ENCODE peak calls at places on chromosomes 13 and 19, in four cellular contexts. N, C, D and E are unnamed samples.

GRCh38 chr19:33514885-33515485 is 6.6 kb downstream of the PEPD start:
- DNase-seq in N (peak), C (no peak), D (no peak), E (peak)

GRCh38 chr13:21894091-21894490 is 223.2 kb downstream of the FGF9 start:
- DNase-seq in N (no peak), C (no peak), D (no peak), E (no peak)

GRCh38 chr19:49113762-49114629 is at the start of gene LIN7B:
- DNase-seq in N (peak), C (peak), D (peak), E (peak)

GRCh38 chr13:41577437-41577836 is 120.1 kb downstream of the RGCC start:
- DNase-seq in N (peak), C (no peak), D (peak), E (peak)

GRCh38 chr13:113119822-113120189 is 2.8 kb upstream of the F10 start:
- DNase-seq in N (no peak), C (no peak), D (no peak), E (no peak)

GRCh38 chr19:48896191-48896720 is 2.3 kb downstream of the TULP2 start:
- DNase-seq in N (peak), C (peak), D (peak), E (peak)

GRCh38 chr13:111540486-111540885 is 220.0 kb downstream of the TEX29 start:
- DNase-seq in N (no peak), C (no peak), D (no peak), E (no peak)

GRCh38 chr19:46840157-46840942 is 10.3 kb downstream of the AP2S1 start:
- DNase-seq in N (no peak), C (no peak), D (peak), E (peak)

GRCh38 chr13:36981156-36981743 is 17.9 kb downstream of the ALG5 start:
- DNase-seq in N (no peak), C (no peak), D (peak), E (peak)

GRCh38 chr19:33819875-33820781 is 23.5 kb downstream of the KCTD15 start:
- DNase-seq in N (peak), C (peak), D (peak), E (peak)

GRCh38 chr13:21638319-21639282 is 32.3 kb upstream of the FGF9 start:
- DNase-seq in N (no peak), C (peak), D (peak), E (peak)

GRCh38 chr19:38307597-38307996 is 3.5 kb downstream of the C19orf33 start:
- DNase-seq in N (no peak), C (no peak), D (no peak), E (no peak)

GRCh38 chr13:53781941-53782340 is 753.3 kb downstream of the OLFM4 start:
- DNase-seq in N (no peak), C (no peak), D (no peak), E (no peak)

GRCh38 chr13:29453657-29454056 is 141.8 kb downstream of the SLC7A1 start:
- DNase-seq in N (no peak), C (no peak), D (no peak), E (peak)

GRCh38 chr19:29724102-29724641 is 9.1 kb upstream of the C19orf12 start:
- DNase-seq in N (no peak), C (no peak), D (peak), E (no peak)
- H3K4me3 ChIP-seq in N (peak), C (no peak), D (peak), E (peak)

DNA sequence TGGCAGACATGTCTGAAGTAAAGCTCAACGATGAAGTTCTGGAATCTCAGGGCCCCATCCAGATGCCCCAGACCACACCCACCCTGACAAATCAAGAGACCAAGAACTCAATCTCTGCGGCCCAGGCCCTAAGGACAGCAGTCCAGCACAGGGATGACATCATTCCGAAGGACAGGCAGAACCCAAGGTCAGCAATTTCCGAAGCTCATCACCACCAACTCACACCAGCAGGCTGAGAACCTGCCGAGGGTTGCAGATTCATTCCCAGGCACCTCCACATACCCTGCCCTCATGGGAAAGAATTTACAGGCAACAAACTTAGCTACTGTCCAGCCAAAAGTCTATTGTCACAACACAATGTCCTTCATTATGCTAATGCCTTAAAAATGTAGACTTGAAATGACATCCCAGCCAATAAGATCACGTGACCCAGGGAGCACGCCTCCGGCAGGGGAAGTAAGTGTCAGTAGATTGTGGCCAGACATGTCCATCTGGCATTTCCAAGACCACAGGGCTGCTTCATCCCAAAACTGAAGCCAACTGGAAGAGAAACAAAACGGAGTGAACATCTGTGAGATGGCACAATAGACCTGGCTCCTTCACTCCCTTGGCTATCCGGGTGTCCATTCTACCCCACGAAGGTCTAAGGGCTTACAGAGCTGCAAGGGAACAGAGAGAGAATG is 98.8 kb downstream of the CRYL1 start:
- DNase-seq in N (no peak), C (no peak), D (no peak), E (peak)
- TF ChIP-seq CTCF in N (no peak), C (no peak), D (no peak), E (no peak)

DNA sequence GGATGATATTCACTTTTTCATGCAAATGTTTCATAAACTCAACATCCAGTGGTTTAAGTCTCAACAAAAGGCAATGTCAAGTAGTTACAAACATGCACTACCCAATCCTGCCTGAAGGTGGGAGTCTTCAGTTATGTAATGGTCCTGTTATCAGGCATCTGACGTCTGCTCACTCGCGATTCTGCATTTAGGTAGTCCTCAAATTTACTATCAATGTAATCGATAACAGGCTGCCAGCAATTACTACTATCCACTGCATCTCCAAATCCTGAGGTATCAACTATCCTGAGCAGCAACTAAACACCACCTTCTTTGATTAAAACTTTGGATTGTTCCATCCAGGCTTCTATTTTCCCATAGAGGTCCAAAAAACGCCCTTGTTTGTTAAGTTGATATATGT is 51.2 kb downstream of the NLRP12 start:
- DNase-seq in N (no peak), C (peak), D (peak), E (peak)
- H3K4me3 ChIP-seq in N (no peak), C (no peak), D (no peak), E (no peak)

GRCh38 chr13:104204177-104204576 is 1138.0 kb upstream of the SLC10A2 start:
- DNase-seq in N (no peak), C (no peak), D (no peak), E (no peak)
- TF ChIP-seq CTCF in N (no peak), C (no peak), D (no peak), E (no peak)

GRCh38 chr13:27120011-27120410 is 51.6 kb downstream of the USP12 start:
- DNase-seq in N (no peak), C (no peak), D (no peak), E (peak)
- H3K4me3 ChIP-seq in N (no peak), C (no peak), D (no peak), E (no peak)